ENCODE peak calls at places on chromosomes 16 and 17, in five cellular contexts. One of them, this sample, is unnamed.

GRCh38 chr16:8866118-8866883 is 2.5 kb downstream of the CARHSP1 start:
- DNase-seq in heart right ventricle: peak; percentile 63
- DNase-seq in Peyer's patch: no peak
- DNase-seq in fibroblast of lung: no peak
- DNase-seq in uterus: peak; percentile 78
- DNase-seq in this sample: peak; percentile 76

GRCh38 chr17:61490540-61490975 is 38.3 kb downstream of the TBX4 start:
- DNase-seq in heart right ventricle: no peak
- DNase-seq in uterus: no peak
- DNase-seq in Peyer's patch: no peak
- DNase-seq in fibroblast of lung: peak; percentile 79
- DNase-seq in this sample: peak; percentile 37

GRCh38 chr16:75250809-75251279 is 580 bp downstream of the BCAR1 start:
- DNase-seq in Peyer's patch: peak; percentile 88
- DNase-seq in uterus: peak; percentile 51
- DNase-seq in heart right ventricle: no peak
- DNase-seq in fibroblast of lung: no peak
- DNase-seq in this sample: no peak

GRCh38 chr17:61325382-61326073 is 74.1 kb upstream of the TBX2 start:
- DNase-seq in Peyer's patch: no peak
- DNase-seq in heart right ventricle: no peak
- DNase-seq in fibroblast of lung: no peak
- DNase-seq in uterus: no peak
- DNase-seq in this sample: no peak

GRCh38 chr16:66020642-66021041 is 345.8 kb upstream of the CDH5 start:
- DNase-seq in Peyer's patch: no peak
- DNase-seq in heart right ventricle: no peak
- DNase-seq in uterus: no peak
- DNase-seq in fibroblast of lung: peak; percentile 52
- DNase-seq in this sample: no peak

GRCh38 chr17:27569884-27570577 is 61.0 kb upstream of the LGALS9 start:
- DNase-seq in uterus: no peak
- DNase-seq in fibroblast of lung: no peak
- DNase-seq in Peyer's patch: no peak
- DNase-seq in heart right ventricle: no peak
- DNase-seq in this sample: no peak

GRCh38 chr17:20998571-20999043 is 44.2 kb downstream of the USP22 start:
- DNase-seq in uterus: no peak
- DNase-seq in Peyer's patch: no peak
- DNase-seq in fibroblast of lung: no peak
- DNase-seq in heart right ventricle: no peak
- DNase-seq in this sample: no peak

GRCh38 chr16:10039220-10040096 is 142.8 kb downstream of the GRIN2A start:
- DNase-seq in Peyer's patch: no peak
- DNase-seq in fibroblast of lung: no peak
- DNase-seq in heart right ventricle: peak; percentile 18
- DNase-seq in uterus: no peak
- DNase-seq in this sample: no peak

GRCh38 chr17:2853111-2853721 is 57.0 kb downstream of the RAP1GAP2 start:
- DNase-seq in heart right ventricle: peak; percentile 68
- DNase-seq in Peyer's patch: peak; percentile 75
- DNase-seq in uterus: peak; percentile 51
- DNase-seq in fibroblast of lung: peak; percentile 40
- DNase-seq in this sample: peak; percentile 88

GRCh38 chr17:49414271-49414621 is 436 bp downstream of the PHB1 start:
- DNase-seq in Peyer's patch: no peak
- DNase-seq in heart right ventricle: no peak
- DNase-seq in fibroblast of lung: no peak
- DNase-seq in uterus: no peak
- DNase-seq in this sample: no peak

GRCh38 chr17:79707441-79707850 is 23.3 kb upstream of the ENPP7 start:
- DNase-seq in uterus: no peak
- DNase-seq in Peyer's patch: no peak
- DNase-seq in heart right ventricle: no peak
- DNase-seq in fibroblast of lung: no peak
- DNase-seq in this sample: no peak

GRCh38 chr16:35746281-35746962 is 2287.0 kb downstream of the TP53TG3F start:
- DNase-seq in heart right ventricle: no peak
- DNase-seq in Peyer's patch: no peak
- DNase-seq in uterus: no peak
- DNase-seq in fibroblast of lung: no peak
- DNase-seq in this sample: no peak

GRCh38 chr17:31428111-31428510 is 36.6 kb downstream of the RAB11FIP4 start:
- DNase-seq in fibroblast of lung: no peak
- DNase-seq in uterus: no peak
- DNase-seq in Peyer's patch: no peak
- DNase-seq in heart right ventricle: no peak
- DNase-seq in this sample: no peak

GRCh38 chr17:82592289-82592683 is 56.0 kb downstream of the WDR45B start:
- DNase-seq in Peyer's patch: no peak
- DNase-seq in fibroblast of lung: peak; percentile 6
- DNase-seq in heart right ventricle: no peak
- DNase-seq in uterus: peak; percentile 36
- DNase-seq in this sample: peak; percentile 88

GRCh38 chr17:6894206-6894528 is 62.6 kb upstream of the TEKT1 start:
- DNase-seq in fibroblast of lung: no peak
- DNase-seq in heart right ventricle: no peak
- DNase-seq in uterus: no peak
- DNase-seq in Peyer's patch: no peak
- DNase-seq in this sample: no peak

GRCh38 chr16:72847187-72848044 is 200.5 kb downstream of the ZFHX3 start:
- DNase-seq in fibroblast of lung: peak; percentile 42
- DNase-seq in uterus: no peak
- DNase-seq in Peyer's patch: no peak
- DNase-seq in heart right ventricle: peak; percentile 33
- DNase-seq in this sample: no peak

GRCh38 chr17:34667656-34668055 is 88.3 kb downstream of the TMEM132E start:
- DNase-seq in fibroblast of lung: no peak
- DNase-seq in heart right ventricle: no peak
- DNase-seq in Peyer's patch: no peak
- DNase-seq in uterus: no peak
- DNase-seq in this sample: no peak

GRCh38 chr17:74054249-74054648 is 149.2 kb upstream of the RPL38 start:
- DNase-seq in heart right ventricle: no peak
- DNase-seq in uterus: no peak
- DNase-seq in fibroblast of lung: no peak
- DNase-seq in Peyer's patch: no peak
- DNase-seq in this sample: no peak

GRCh38 chr17:74055508-74056160 is 147.8 kb upstream of the RPL38 start:
- DNase-seq in Peyer's patch: no peak
- DNase-seq in fibroblast of lung: no peak
- DNase-seq in uterus: no peak
- DNase-seq in heart right ventricle: no peak
- DNase-seq in this sample: no peak

GRCh38 chr17:74049167-74049797 is 154.2 kb upstream of the RPL38 start:
- DNase-seq in uterus: no peak
- DNase-seq in heart right ventricle: no peak
- DNase-seq in fibroblast of lung: no peak
- DNase-seq in Peyer's patch: no peak
- DNase-seq in this sample: no peak

GRCh38 chr17:74052993-74053744 is 150.3 kb upstream of the RPL38 start:
- DNase-seq in heart right ventricle: no peak
- DNase-seq in fibroblast of lung: no peak
- DNase-seq in uterus: no peak
- DNase-seq in Peyer's patch: no peak
- DNase-seq in this sample: no peak

DNA sequence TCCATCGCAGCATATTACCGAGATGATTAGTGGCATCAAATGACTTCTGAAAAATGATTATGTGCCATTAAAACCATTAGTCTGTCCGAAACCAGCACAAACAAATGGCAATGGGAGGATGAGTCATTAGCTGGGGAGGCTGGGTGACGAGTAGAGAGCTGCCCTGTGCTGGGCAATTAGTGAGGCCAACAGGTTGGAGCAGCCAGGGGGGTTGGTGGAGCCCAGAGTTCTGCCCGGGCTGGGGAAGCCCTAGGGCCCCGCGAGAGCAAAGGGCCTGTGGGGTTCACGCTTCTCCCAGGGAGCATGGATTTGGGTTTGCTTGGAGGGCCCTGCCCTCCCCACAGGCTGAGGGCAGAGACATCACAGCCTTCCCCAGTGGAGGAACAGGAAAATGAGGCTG is 152.1 kb upstream of the RPL38 start:
- DNase-seq in heart right ventricle: no peak
- DNase-seq in Peyer's patch: no peak
- DNase-seq in fibroblast of lung: no peak
- DNase-seq in uterus: no peak
- DNase-seq in this sample: no peak
- H3K4me1 ChIP-seq in heart right ventricle: no peaks in the 10 kb centered on the region
- H3K4me1 ChIP-seq in Peyer's patch: no peaks in the 10 kb centered on the region
- H3K4me1 ChIP-seq in fibroblast of lung: no peaks in the 10 kb centered on the region
- H3K4me1 ChIP-seq in uterus: no peaks in the 10 kb centered on the region
- H3K4me1 ChIP-seq in this sample: no peaks in the 10 kb centered on the region

GRCh38 chr16:46621006-46621629 is at the start of gene SHCBP1:
- DNase-seq in uterus: peak; percentile 73
- DNase-seq in Peyer's patch: peak; percentile 86
- DNase-seq in heart right ventricle: peak; percentile 82
- DNase-seq in fibroblast of lung: peak; percentile 86
- DNase-seq in this sample: peak; percentile 92
- H3K4me1 ChIP-seq in uterus: no peaks in the 10 kb centered on the region
- H3K4me1 ChIP-seq in Peyer's patch: no peaks in the 10 kb centered on the region
- H3K4me1 ChIP-seq in heart right ventricle: peaks cover 4% of the 10 kb centered on the region
- H3K4me1 ChIP-seq in fibroblast of lung: peaks cover 7% of the 10 kb centered on the region
- H3K4me1 ChIP-seq in this sample: peaks cover 19% of the 10 kb centered on the region

GRCh38 chr16:3045758-3046505 is 429 bp upstream of the MMP25 start:
- DNase-seq in uterus: no peak
- DNase-seq in Peyer's patch: no peak
- DNase-seq in heart right ventricle: no peak
- DNase-seq in fibroblast of lung: no peak
- DNase-seq in this sample: peak; percentile 51
- H3K4me1 ChIP-seq in uterus: peaks cover 16% of the 10 kb centered on the region
- H3K4me1 ChIP-seq in Peyer's patch: no peaks in the 10 kb centered on the region
- H3K4me1 ChIP-seq in heart right ventricle: peaks cover 15% of the 10 kb centered on the region
- H3K4me1 ChIP-seq in fibroblast of lung: no peaks in the 10 kb centered on the region
- H3K4me1 ChIP-seq in this sample: peaks cover 52% of the 10 kb centered on the region

GRCh38 chr17:68450801-68451200 is 6.5 kb downstream of the WIPI1 start:
- DNase-seq in Peyer's patch: no peak
- DNase-seq in uterus: no peak
- DNase-seq in fibroblast of lung: no peak
- DNase-seq in heart right ventricle: no peak
- DNase-seq in this sample: no peak

GRCh38 chr17:68453991-68454665 is 3.2 kb downstream of the WIPI1 start:
- DNase-seq in heart right ventricle: no peak
- DNase-seq in fibroblast of lung: no peak
- DNase-seq in uterus: no peak
- DNase-seq in Peyer's patch: no peak
- DNase-seq in this sample: no peak

GRCh38 chr17:68451650-68452354 is 5.5 kb downstream of the WIPI1 start:
- DNase-seq in uterus: no peak
- DNase-seq in Peyer's patch: no peak
- DNase-seq in fibroblast of lung: no peak
- DNase-seq in heart right ventricle: no peak
- DNase-seq in this sample: no peak

GRCh38 chr17:68450391-68450790 is 6.9 kb downstream of the WIPI1 start:
- DNase-seq in uterus: no peak
- DNase-seq in fibroblast of lung: no peak
- DNase-seq in Peyer's patch: no peak
- DNase-seq in heart right ventricle: no peak
- DNase-seq in this sample: no peak

GRCh38 chr17:68452724-68453290 is 4.5 kb downstream of the WIPI1 start:
- DNase-seq in fibroblast of lung: no peak
- DNase-seq in heart right ventricle: no peak
- DNase-seq in uterus: no peak
- DNase-seq in Peyer's patch: no peak
- DNase-seq in this sample: no peak
- H3K4me1 ChIP-seq in fibroblast of lung: peaks cover 12% of the 10 kb centered on the region
- H3K4me1 ChIP-seq in heart right ventricle: peaks cover 47% of the 10 kb centered on the region
- H3K4me1 ChIP-seq in uterus: no peaks in the 10 kb centered on the region
- H3K4me1 ChIP-seq in Peyer's patch: no peaks in the 10 kb centered on the region
- H3K4me1 ChIP-seq in this sample: peaks cover 44% of the 10 kb centered on the region

DNA sequence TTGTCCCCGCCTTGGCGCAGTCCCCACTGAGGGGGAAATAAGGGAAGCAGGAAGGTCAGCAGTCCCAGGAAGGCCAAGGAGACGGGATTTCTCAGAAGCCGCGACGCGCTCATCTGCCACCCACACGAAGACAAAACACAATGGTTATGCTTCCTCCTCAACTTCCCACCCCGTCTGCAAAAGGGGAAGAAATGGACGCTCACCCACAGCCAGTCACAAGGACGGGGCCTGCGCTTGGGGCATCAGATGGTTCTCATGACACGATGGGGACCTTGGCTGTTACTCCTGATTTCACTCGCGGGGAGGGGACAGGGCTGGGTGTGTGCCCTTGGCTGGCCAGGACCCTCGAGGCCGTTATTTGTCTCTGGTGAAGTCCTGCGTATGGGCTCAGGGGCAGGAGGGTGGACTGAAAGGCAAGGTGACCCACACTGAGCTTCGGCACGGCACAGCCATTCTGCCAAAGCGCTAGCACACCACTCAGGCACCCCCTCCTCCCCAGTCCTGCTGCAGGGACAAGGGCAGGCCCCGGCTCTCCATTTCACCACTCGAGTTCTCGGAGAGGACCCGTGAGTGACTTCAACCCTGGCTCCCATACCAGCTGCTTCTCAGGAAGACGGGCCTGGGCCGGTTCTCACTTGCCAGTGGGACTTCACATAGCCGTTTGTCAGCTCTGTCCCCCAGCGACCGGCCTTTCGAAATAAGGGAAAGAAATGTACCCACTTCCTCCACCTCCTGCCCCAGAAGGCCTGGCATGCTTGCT is 84.5 kb downstream of the ABR start:
- DNase-seq in uterus: no peak
- DNase-seq in fibroblast of lung: no peak
- DNase-seq in Peyer's patch: no peak
- DNase-seq in heart right ventricle: peak; percentile 47
- DNase-seq in this sample: peak; percentile 89
- H3K4me1 ChIP-seq in uterus: no peaks in the 10 kb centered on the region
- H3K4me1 ChIP-seq in fibroblast of lung: peaks cover 2% of the 10 kb centered on the region
- H3K4me1 ChIP-seq in Peyer's patch: no peaks in the 10 kb centered on the region
- H3K4me1 ChIP-seq in heart right ventricle: peaks cover 13% of the 10 kb centered on the region
- H3K4me1 ChIP-seq in this sample: peaks cover 81% of the 10 kb centered on the region

DNA sequence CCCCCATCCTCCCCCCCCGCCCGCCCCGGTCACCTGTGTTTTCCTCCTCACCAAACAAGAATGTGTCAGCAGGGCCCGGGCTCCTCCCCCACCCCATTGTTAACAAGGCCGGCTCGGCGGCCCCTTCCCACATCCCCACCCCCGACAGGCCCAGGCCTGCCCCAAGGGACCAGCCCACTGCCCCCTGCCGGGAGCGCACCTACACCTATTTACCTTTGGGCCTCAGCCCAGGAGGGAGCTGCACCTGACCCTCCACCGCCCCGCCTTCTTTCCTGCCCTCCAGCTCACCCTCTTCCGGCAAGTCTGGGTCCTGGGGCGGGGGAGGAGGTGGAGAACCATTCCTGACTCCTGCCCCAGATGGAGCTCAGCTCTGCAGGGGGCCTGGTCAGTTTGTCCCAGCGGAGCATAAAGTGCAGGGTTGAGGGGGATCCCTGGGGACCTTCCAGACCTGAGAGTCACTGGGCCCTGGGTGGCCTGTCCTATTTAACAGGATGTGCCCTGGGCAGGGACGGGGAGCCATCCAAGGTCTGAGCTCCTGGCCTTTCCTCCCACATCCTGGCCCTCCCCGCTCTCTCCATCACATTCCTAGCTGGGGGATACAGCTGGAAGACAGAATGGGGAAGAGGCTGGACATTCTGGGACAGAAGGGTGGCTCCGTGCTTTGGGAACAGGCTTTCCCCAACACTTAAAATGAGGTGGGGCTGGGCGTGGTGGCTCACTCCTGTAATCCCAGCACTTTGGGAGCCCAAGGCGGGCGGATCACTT is 8.3 kb downstream of the FOXJ1 start:
- DNase-seq in uterus: no peak
- DNase-seq in heart right ventricle: no peak
- DNase-seq in fibroblast of lung: no peak
- DNase-seq in Peyer's patch: peak; percentile 51
- DNase-seq in this sample: peak; percentile 86
- H3K4me1 ChIP-seq in uterus: no peaks in the 10 kb centered on the region
- H3K4me1 ChIP-seq in heart right ventricle: no peaks in the 10 kb centered on the region
- H3K4me1 ChIP-seq in fibroblast of lung: no peaks in the 10 kb centered on the region
- H3K4me1 ChIP-seq in Peyer's patch: no peaks in the 10 kb centered on the region
- H3K4me1 ChIP-seq in this sample: peaks cover 12% of the 10 kb centered on the region

GRCh38 chr17:43456029-43456428 is 27.7 kb upstream of the DHX8 start:
- DNase-seq in Peyer's patch: no peak
- DNase-seq in fibroblast of lung: no peak
- DNase-seq in heart right ventricle: no peak
- DNase-seq in uterus: no peak
- DNase-seq in this sample: no peak
- H3K4me1 ChIP-seq in Peyer's patch: no peaks in the 10 kb centered on the region
- H3K4me1 ChIP-seq in fibroblast of lung: peaks cover 7% of the 10 kb centered on the region
- H3K4me1 ChIP-seq in heart right ventricle: peaks cover 13% of the 10 kb centered on the region
- H3K4me1 ChIP-seq in uterus: no peaks in the 10 kb centered on the region
- H3K4me1 ChIP-seq in this sample: peaks cover 19% of the 10 kb centered on the region

This sample was measured in left lung.